ENCODE peak calls at places on chromosomes 3 and 15, in four cellular contexts. Z is amniotic stem cell, K is endothelial cell, L is mesothelial cell of epicardium. Q is an unnamed sample.
A peak's percentile ranks its signal among the peaks of the same experiment; 100 is the strongest.

GRCh38 chr3:177410734-177411133 is 213.5 kb upstream of the TBL1XR1 start:
- DNase-seq in Z (no peak), K (no peak), L (no peak), Q (no peak)

GRCh38 chr15:70154440-70155347 is 57.0 kb upstream of the TLE3 start:
- DNase-seq in Z (no peak), K (no peak), L (no peak), Q (no peak)

GRCh38 chr3:164418426-164418825 is 659.9 kb downstream of the SI start:
- DNase-seq in Z (no peak), K (no peak), L (no peak), Q (peak; percentile 1)

GRCh38 chr3:188874576-188874975 is 297.2 kb upstream of the TPRG1 start:
- DNase-seq in Z (no peak), K (no peak), L (no peak), Q (no peak)

GRCh38 chr3:85298032-85298431 is 339.2 kb downstream of the CADM2 start:
- DNase-seq in Z (no peak), K (no peak), L (no peak), Q (no peak)

GRCh38 chr15:72155635-72156616 is 37.7 kb downstream of the SENP8 start:
- DNase-seq in Z (peak; percentile 71), K (peak; percentile 84), L (peak; percentile 74), Q (peak; percentile 70)

GRCh38 chr3:40211579-40211978 is 97.9 kb upstream of the EIF1B start:
- DNase-seq in Z (no peak), K (no peak), L (no peak), Q (no peak)

GRCh38 chr3:100087203-100087602 is 27.1 kb downstream of the FILIP1L start:
- DNase-seq in Z (peak; percentile 27), K (no peak), L (no peak), Q (peak; percentile 37)

GRCh38 chr15:76904461-76905012 is 603 bp downstream of the SCAPER start:
- DNase-seq in Z (no peak), K (peak; percentile 17), L (no peak), Q (no peak)

GRCh38 chr15:99427668-99428361 is 138.0 kb upstream of the MEF2A start:
- DNase-seq in Z (no peak), K (no peak), L (no peak), Q (no peak)

GRCh38 chr3:159649951-159650350 is 338.7 kb upstream of the IL12A start:
- DNase-seq in Z (no peak), K (no peak), L (no peak), Q (no peak)

GRCh38 chr15:73804421-73804820 is 51.3 kb upstream of the INSYN1 start:
- DNase-seq in Z (no peak), K (no peak), L (no peak), Q (no peak)

GRCh38 chr3:124117486-124117885 is 125.6 kb upstream of the ROPN1 start:
- DNase-seq in Z (no peak), K (no peak), L (no peak), Q (no peak)

GRCh38 chr15:34755419-34755773 is 598 bp upstream of the GJD2 start:
- DNase-seq in Z (no peak), K (no peak), L (no peak), Q (no peak)

GRCh38 chr3:148962513-148962912 is 28.8 kb upstream of the GYG1 start:
- DNase-seq in Z (peak; percentile 64), K (peak; percentile 31), L (no peak), Q (peak; percentile 49)

GRCh38 chr15:82904574-82904973 is 47.9 kb downstream of the HOMER2 start:
- DNase-seq in Z (no peak), K (no peak), L (no peak), Q (no peak)

GRCh38 chr15:100926258-100926657 is 7.1 kb downstream of the LRRK1 start:
- DNase-seq in Z (no peak), K (no peak), L (no peak), Q (no peak)

GRCh38 chr15:50315814-50316630 is 39.0 kb downstream of the GABPB1 start:
- DNase-seq in Z (peak; percentile 37), K (no peak), L (no peak), Q (peak; percentile 13)